ENCODE peak calls at places on chromosome 2, in four cellular contexts. R is lower lobe of right lung, I is GM13977, A is OCI-LY7. H is an unnamed sample.

GRCh38 chr2:46366675-46367067 is 69.5 kb downstream of the EPAS1 start:
- DNase-seq in R (no peak), I (no peak), A (no peak), H (no peak)

GRCh38 chr2:13474538-13474937 is 757.8 kb downstream of the TRIB2 start:
- DNase-seq in A (no peak), R (no peak), I (no peak), H (peak; percentile 16)

GRCh38 chr2:132754867-132755472 is 85.0 kb upstream of the LYPD1 start:
- DNase-seq in I (no peak), R (no peak), A (no peak), H (peak; percentile 9)

GRCh38 chr2:209721497-209721896 is 50.1 kb upstream of the UNC80 start:
- DNase-seq in I (no peak), A (no peak), R (no peak), H (no peak)

GRCh38 chr2:121103969-121104368 is 181.0 kb downstream of the TFCP2L1 start:
- DNase-seq in A (no peak), I (no peak), R (no peak), H (no peak)

GRCh38 chr2:12304494-12305228 is 412.1 kb upstream of the TRIB2 start:
- DNase-seq in R (no peak), A (no peak), I (no peak), H (no peak)

GRCh38 chr2:16140771-16141640 is 200.7 kb downstream of the MYCN start:
- DNase-seq in I (no peak), R (no peak), A (no peak), H (no peak)

GRCh38 chr2:191638079-191638801 is 39.7 kb upstream of the NABP1 start:
- DNase-seq in I (no peak), R (no peak), A (no peak), H (no peak)

GRCh38 chr2:112644155-112644932 is 1.4 kb upstream of the SLC20A1 start:
- DNase-seq in R (no peak), I (no peak), A (no peak), H (no peak)

GRCh38 chr2:128237081-128237534 is 81.6 kb downstream of the HS6ST1 start:
- DNase-seq in A (no peak), R (no peak), I (no peak), H (no peak)

GRCh38 chr2:70248810-70249438 is 496 bp upstream of the TIA1 start:
- DNase-seq in A (no peak), R (no peak), I (peak; percentile 34), H (no peak)

GRCh38 chr2:155250800-155251199 is 552.3 kb downstream of the KCNJ3 start:
- DNase-seq in A (peak; percentile 55), R (no peak), I (peak; percentile 5), H (peak; percentile 38)

GRCh38 chr2:19496646-19497045 is 138.2 kb upstream of the OSR1 start:
- DNase-seq in A (no peak), I (no peak), R (no peak), H (no peak)

GRCh38 chr2:219293736-219294201 is 14.6 kb downstream of the DNAJB2 start:
- DNase-seq in A (no peak), R (no peak), I (no peak), H (no peak)

GRCh38 chr2:172298009-172298408 is 129.4 kb upstream of the ITGA6 start:
- DNase-seq in A (no peak), I (no peak), R (no peak), H (no peak)

GRCh38 chr2:215060851-215061541 is 77.4 kb downstream of the ABCA12 start:
- DNase-seq in I (no peak), R (no peak), A (no peak), H (no peak)

GRCh38 chr2:44120428-44120827 is 48.2 kb upstream of the PPM1B start:
- DNase-seq in R (no peak), I (no peak), A (no peak), H (peak; percentile 26)

GRCh38 chr2:48265169-48266013 is 264.6 kb upstream of the STON1 start:
- DNase-seq in R (no peak), A (no peak), I (no peak), H (no peak)

GRCh38 chr2:189297446-189297845 is 117.9 kb upstream of the COL5A2 start:
- DNase-seq in A (no peak), R (no peak), I (no peak), H (no peak)

GRCh38 chr2:240584486-240585031 is 2.0 kb upstream of the CAPN10 start:
- DNase-seq in I (peak; percentile 84), A (peak; percentile 97), R (peak; percentile 20), H (peak; percentile 98)

GRCh38 chr2:37570773-37571570 is 100.5 kb downstream of the CDC42EP3 start:
- DNase-seq in R (no peak), I (peak; percentile 39), A (no peak), H (peak; percentile 97)

GRCh38 chr2:96934831-96935545 is 51.4 kb downstream of the FAM178B start:
- DNase-seq in I (no peak), R (no peak), A (no peak), H (no peak)

GRCh38 chr2:189233527-189233926 is 54.0 kb upstream of the COL5A2 start:
- DNase-seq in I (no peak), A (no peak), R (no peak), H (no peak)

GRCh38 chr2:130352229-130352628 is 3.6 kb upstream of the PTPN18 start:
- DNase-seq in I (no peak), R (no peak), A (peak; percentile 47), H (no peak)

GRCh38 chr2:3743951-3744555 is 40.7 kb downstream of the DCDC2C start:
- DNase-seq in R (no peak), I (no peak), A (no peak), H (no peak)

GRCh38 chr2:3742743-3743142 is 39.4 kb downstream of the DCDC2C start:
- DNase-seq in I (no peak), R (no peak), A (no peak), H (no peak)

GRCh38 chr2:3741372-3741771 is 38.0 kb downstream of the DCDC2C start:
- DNase-seq in I (no peak), R (no peak), A (no peak), H (no peak)

GRCh38 chr2:3739313-3739712 is 35.9 kb downstream of the DCDC2C start:
- DNase-seq in A (no peak), I (no peak), R (no peak), H (no peak)

GRCh38 chr2:3741867-3742602 is 38.7 kb downstream of the DCDC2C start:
- DNase-seq in A (no peak), I (no peak), R (no peak), H (no peak)
- TF ChIP-seq CTCF in A (no peak), I (no peak), R (no peak), H (no peak)

GRCh38 chr2:232926448-232927040 is 56.5 kb downstream of the SNORC start:
- DNase-seq in A (no peak), I (peak; percentile 40), R (no peak), H (no peak)

GRCh38 chr2:232927041-232927792 is 57.2 kb downstream of the SNORC start:
- DNase-seq in I (peak; percentile 34), A (no peak), R (no peak), H (no peak)

GRCh38 chr2:232925769-232926163 is 55.7 kb downstream of the SNORC start:
- DNase-seq in A (no peak), I (no peak), R (no peak), H (no peak)

GRCh38 chr2:232924433-232924832 is 54.4 kb downstream of the SNORC start:
- DNase-seq in I (peak; percentile 8), R (no peak), A (no peak), H (no peak)

DNA sequence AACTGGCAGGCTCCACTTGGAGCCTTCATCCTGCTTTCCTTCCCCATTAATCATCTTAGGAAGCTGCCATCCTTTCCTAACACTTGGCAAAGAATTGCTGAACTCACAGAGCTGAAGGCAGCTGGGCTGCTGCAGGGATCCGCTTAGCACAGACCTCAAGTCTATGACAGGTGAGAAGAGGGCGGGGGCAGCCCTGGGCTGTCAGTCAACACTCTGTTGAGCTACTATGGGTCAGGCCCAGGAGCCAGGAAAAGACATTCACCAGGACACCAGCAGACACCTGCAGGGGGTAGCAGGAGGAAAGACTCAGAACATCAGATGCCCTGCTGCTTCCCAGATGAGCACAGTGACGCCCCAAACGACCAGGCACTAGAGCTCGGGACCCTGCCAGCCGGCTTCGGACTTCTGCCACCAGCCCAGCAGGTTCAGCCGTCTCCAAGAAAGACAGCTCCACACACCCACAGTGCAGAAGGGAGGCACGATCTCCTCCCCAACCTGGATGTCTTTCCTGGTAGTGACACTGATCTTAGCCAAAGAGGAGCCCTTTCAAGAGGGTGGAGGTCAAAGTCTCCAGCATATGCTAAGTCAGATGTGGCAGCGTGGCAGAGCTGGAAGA is 55.2 kb downstream of the SNORC start:
- DNase-seq in I (no peak), A (no peak), R (no peak), H (no peak)
- TF ChIP-seq CTCF in I (no peak), A (no peak), R (no peak), H (no peak)

DNA sequence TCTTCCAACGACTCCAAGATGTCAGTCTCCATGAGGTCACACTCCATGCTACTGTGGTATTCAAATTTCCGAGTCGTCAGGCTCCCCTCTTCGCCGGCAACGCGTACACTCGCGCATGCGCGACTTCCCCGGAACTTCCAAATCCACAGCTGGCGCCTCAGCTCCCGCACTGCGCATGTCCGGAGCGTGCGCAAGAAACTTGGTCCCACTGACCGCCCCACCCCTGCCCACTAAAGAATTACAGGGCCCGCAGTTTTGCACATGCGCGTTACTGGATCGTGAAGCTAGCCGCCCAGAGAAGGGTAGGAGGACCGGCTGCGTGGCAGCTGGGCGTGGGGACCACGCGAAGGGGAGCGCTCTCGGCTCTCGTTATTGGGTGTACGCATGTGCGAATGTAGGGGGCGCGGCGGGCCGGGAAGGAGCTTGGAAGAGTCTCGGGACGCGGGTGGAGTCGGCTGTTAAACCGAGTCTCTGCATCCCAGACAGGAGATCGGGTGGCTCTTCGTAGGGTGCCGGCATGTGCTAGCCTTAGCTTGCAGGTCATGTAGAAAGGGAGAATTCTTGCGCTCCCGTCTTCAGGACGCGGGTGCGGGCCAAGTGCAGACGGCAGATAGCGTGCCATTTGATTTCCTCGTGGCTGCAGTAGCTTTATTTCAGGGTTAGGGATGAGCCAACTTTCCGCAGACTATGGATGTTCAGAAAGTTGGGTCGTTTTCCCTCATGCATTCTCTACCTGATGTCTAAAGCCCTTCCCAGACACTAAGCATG is at the start of gene FAM98A:
- DNase-seq in I (peak; percentile 93), A (peak; percentile 99), R (peak; percentile 99), H (peak; percentile 99)
- TF ChIP-seq CTCF in I (peak; percentile 0), A (no peak), R (peak; percentile 30), H (peak; percentile 12)

GRCh38 chr2:118186858-118187254 is 98.6 kb downstream of the INSIG2 start:
- DNase-seq in I (no peak), R (no peak), A (no peak), H (no peak)

GRCh38 chr2:118190365-118190916 is 102.2 kb downstream of the INSIG2 start:
- DNase-seq in A (no peak), I (no peak), R (no peak), H (no peak)

GRCh38 chr2:118186110-118186857 is 98.0 kb downstream of the INSIG2 start:
- DNase-seq in I (peak; percentile 90), R (peak; percentile 90), A (peak; percentile 81), H (peak; percentile 94)

GRCh38 chr2:118185210-118186109 is 97.2 kb downstream of the INSIG2 start:
- DNase-seq in R (peak; percentile 80), A (peak; percentile 37), I (peak; percentile 74), H (peak; percentile 67)
- TF ChIP-seq CTCF in R (no peak), A (no peak), I (peak; percentile 37), H (no peak)

GRCh38 chr2:163887182-163887581 is 151.4 kb upstream of the FIGN start:
- DNase-seq in A (no peak), R (no peak), I (no peak), H (no peak)
- TF ChIP-seq CTCF in A (peak; percentile 25), R (no peak), I (no peak), H (no peak)

H was measured in GM12865.